ENCODE peak calls at places on chromosomes 5 and 9, in nine cellular contexts. F is heart left ventricle, D is tibial artery, N is gastrocnemius medialis, E is GM06990, G is fibroblast of lung, Q is spleen, H is stomach, W is keratinocyte. U is an unnamed sample. For H3K27me3, the result is how much of the 10 kb centered on the place peaks cover.

GRCh38 chr9:109317979-109318671 is 2.7 kb downstream of the EPB41L4B start:
- DNase-seq in F (no peak), D (no peak), N (no peak), E (no peak), G (peak), Q (no peak), H (no peak), W (no peak), U (no peak)

GRCh38 chr9:87198716-87199115 is 251.4 kb upstream of the GAS1 start:
- DNase-seq in F (no peak), D (no peak), N (no peak), E (no peak), G (peak), Q (no peak), H (no peak), W (no peak), U (no peak)

GRCh38 chr5:176779537-176779936 is 30.8 kb upstream of the UNC5A start:
- DNase-seq in F (no peak), D (no peak), N (no peak), E (no peak), G (no peak), Q (peak), H (no peak), W (no peak), U (no peak)

GRCh38 chr9:81076131-81076530 is 613.2 kb downstream of the TLE1 start:
- DNase-seq in F (no peak), D (no peak), N (no peak), E (no peak), G (no peak), Q (no peak), H (no peak), W (no peak), U (no peak)

GRCh38 chr5:141815796-141816180 is 62.4 kb downstream of the PCDH1 start:
- DNase-seq in F (no peak), D (no peak), N (no peak), E (no peak), G (no peak), Q (no peak), H (no peak), W (no peak), U (no peak)

GRCh38 chr9:137763271-137763955 is 114.2 kb upstream of the CACNA1B start:
- DNase-seq in F (no peak), D (no peak), N (no peak), E (no peak), G (no peak), Q (no peak), H (no peak), W (no peak), U (no peak)

GRCh38 chr9:35516481-35516880 is 26.6 kb downstream of the RUSC2 start:
- DNase-seq in F (no peak), D (no peak), N (no peak), E (no peak), G (peak), Q (no peak), H (no peak), W (no peak), U (peak)

GRCh38 chr5:173829826-173830225 is 58.3 kb upstream of the CPEB4 start:
- DNase-seq in F (no peak), D (no peak), N (no peak), E (peak), G (peak), Q (no peak), H (no peak), W (no peak), U (peak)

GRCh38 chr5:154993461-154993860 is 20.1 kb upstream of the KIF4B start:
- DNase-seq in F (no peak), D (no peak), N (no peak), E (no peak), G (no peak), Q (no peak), H (no peak), W (no peak), U (no peak)

GRCh38 chr5:37111426-37112382 is 137.5 kb downstream of the CPLANE1 start:
- DNase-seq in F (no peak), D (no peak), N (no peak), E (peak), G (peak), Q (no peak), H (no peak), W (no peak), U (no peak)

GRCh38 chr9:23380821-23381220 is 445.2 kb downstream of the ELAVL2 start:
- DNase-seq in F (no peak), D (no peak), N (no peak), E (no peak), G (no peak), Q (no peak), H (no peak), W (no peak), U (no peak)

GRCh38 chr5:82749453-82749852 is 327.7 kb downstream of the TMEM167A start:
- DNase-seq in F (no peak), D (no peak), N (no peak), E (no peak), G (peak), Q (no peak), H (no peak), W (no peak), U (no peak)

GRCh38 chr5:177426566-177427210 is at the start of gene GRK6:
- DNase-seq in F (peak), D (no peak), N (no peak), E (peak), G (no peak), Q (peak), H (peak), W (no peak), U (no peak)

GRCh38 chr9:127931092-127931881 is 710 bp upstream of the PIP5KL1 start:
- DNase-seq in F (no peak), D (no peak), N (no peak), E (no peak), G (peak), Q (no peak), H (no peak), W (no peak), U (no peak)

GRCh38 chr9:126440938-126441337 is 114.3 kb downstream of the MVB12B start:
- DNase-seq in F (no peak), D (no peak), N (no peak), E (no peak), G (peak), Q (no peak), H (no peak), W (no peak), U (no peak)

GRCh38 chr9:5832093-5832542 is 799 bp downstream of the ERMP1 start:
- DNase-seq in F (no peak), D (no peak), N (no peak), E (no peak), G (no peak), Q (no peak), H (no peak), W (no peak), U (no peak)

GRCh38 chr9:100598641-100599145 is 20.8 kb downstream of the CAVIN4 start:
- DNase-seq in F (peak), D (peak), N (peak), E (peak), G (peak), Q (peak), H (peak), W (no peak), U (no peak)

GRCh38 chr9:73153793-73154227 is 2.1 kb downstream of the ANXA1 start:
- DNase-seq in F (no peak), D (no peak), N (no peak), E (no peak), G (peak), Q (no peak), H (no peak), W (no peak), U (no peak)

GRCh38 chr5:174448662-174449061 is 275.7 kb upstream of the MSX2 start:
- DNase-seq in F (no peak), D (no peak), N (no peak), E (no peak), G (peak), Q (no peak), H (no peak), W (no peak), U (no peak)

GRCh38 chr9:79329861-79330260 is 241.9 kb upstream of the TLE4 start:
- DNase-seq in F (no peak), D (no peak), N (no peak), E (no peak), G (peak), Q (no peak), H (no peak), W (no peak), U (no peak)

GRCh38 chr5:159156426-159156835 is 52.9 kb downstream of the RNF145 start:
- DNase-seq in F (no peak), D (no peak), N (no peak), E (no peak), G (no peak), Q (no peak), H (no peak), W (no peak), U (no peak)

GRCh38 chr5:111782171-111782570 is 25.2 kb upstream of the NREP start:
- DNase-seq in F (no peak), D (no peak), N (no peak), E (no peak), G (peak), Q (no peak), H (no peak), W (peak), U (no peak)

GRCh38 chr5:25006734-25007133 is 362.0 kb upstream of the CDH10 start:
- DNase-seq in F (no peak), D (no peak), N (no peak), E (no peak), G (peak), Q (no peak), H (no peak), W (no peak), U (peak)

GRCh38 chr5:143413964-143414669 is 10.6 kb upstream of the NR3C1 start:
- DNase-seq in F (no peak), D (no peak), N (no peak), E (peak), G (no peak), Q (no peak), H (no peak), W (no peak), U (no peak)

GRCh38 chr5:133410335-133410828 is 202.0 kb downstream of the FSTL4 start:
- DNase-seq in F (peak), D (no peak), N (no peak), E (no peak), G (no peak), Q (no peak), H (no peak), W (no peak), U (no peak)
- H3K4me3 ChIP-seq in F (no peak), D (no peak), N (no peak), E (no peak), G (no peak), Q (no peak), H (no peak), W (no peak), U (no peak)

DNA sequence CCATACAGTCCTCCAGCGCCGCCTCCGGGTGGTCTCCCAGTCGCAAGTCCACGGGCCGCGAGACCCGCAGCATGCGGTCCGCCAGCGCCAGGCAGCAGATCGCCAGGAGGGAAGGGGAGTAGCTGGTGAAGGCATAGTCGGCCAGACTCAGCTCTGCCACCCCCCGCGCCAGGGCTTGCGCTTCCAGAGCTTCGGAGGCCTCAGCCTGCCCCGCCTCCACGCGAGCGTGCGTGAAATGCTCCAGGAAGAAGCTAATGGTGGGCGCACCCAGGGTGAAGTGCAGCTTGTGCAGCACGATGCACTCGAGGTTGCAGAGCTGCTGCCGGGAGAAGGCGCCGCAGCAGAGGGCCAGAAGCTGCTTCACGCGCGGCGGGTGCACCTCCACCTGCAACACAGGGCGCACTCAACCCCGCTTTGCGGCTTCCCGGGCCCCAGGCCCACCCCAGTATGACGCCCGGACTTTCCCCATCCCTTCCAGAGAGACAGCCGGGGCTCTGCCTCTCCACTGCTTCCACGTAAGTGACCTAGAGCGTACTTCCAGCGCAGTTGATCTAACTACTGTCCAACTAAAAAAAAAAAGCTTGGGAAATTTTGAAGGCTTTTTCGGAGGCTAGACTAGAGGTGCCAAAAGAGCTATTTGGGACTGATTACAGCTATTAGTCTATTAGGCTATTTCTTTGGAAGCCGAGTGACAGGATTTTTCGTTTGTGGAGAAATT is 1.8 kb downstream of the CCNO start:
- DNase-seq in F (no peak), D (no peak), N (no peak), E (peak), G (peak), Q (no peak), H (no peak), W (no peak), U (no peak)
- TF ChIP-seq CTCF in F (no peak), D (no peak), N (no peak), E (no peak), G (peak), Q (no peak), H (no peak), W (no peak), U (no peak)

GRCh38 chr5:93572101-93572772 is 8.8 kb downstream of the NR2F1-AS1 start:
- DNase-seq in F (no peak), D (no peak), N (no peak), E (peak), G (no peak), Q (no peak), H (no peak), W (no peak), U (no peak)
- H3K27me3 ChIP-seq in F (half or more), D (under half), N (half or more), E (under half), G (under half), Q (half or more), H (under half), W (half or more), U (under half)

GRCh38 chr5:2007437-2007905 is 124.7 kb upstream of the IRX4 start:
- DNase-seq in F (no peak), D (no peak), N (no peak), E (no peak), G (no peak), Q (no peak), H (no peak), W (no peak), U (no peak)
- H3K4me3 ChIP-seq in F (no peak), D (no peak), N (no peak), E (no peak), G (no peak), Q (no peak), H (no peak), W (no peak), U (no peak)

GRCh38 chr9:112332977-112333638 is at the start of gene PTBP3:
- DNase-seq in F (peak), D (peak), N (peak), E (peak), G (peak), Q (peak), H (peak), W (no peak), U (no peak)
- TF ChIP-seq CTCF in F (no peak), D (no peak), N (peak), E (no peak), G (no peak), Q (peak), H (no peak), W (no peak), U (no peak)

DNA sequence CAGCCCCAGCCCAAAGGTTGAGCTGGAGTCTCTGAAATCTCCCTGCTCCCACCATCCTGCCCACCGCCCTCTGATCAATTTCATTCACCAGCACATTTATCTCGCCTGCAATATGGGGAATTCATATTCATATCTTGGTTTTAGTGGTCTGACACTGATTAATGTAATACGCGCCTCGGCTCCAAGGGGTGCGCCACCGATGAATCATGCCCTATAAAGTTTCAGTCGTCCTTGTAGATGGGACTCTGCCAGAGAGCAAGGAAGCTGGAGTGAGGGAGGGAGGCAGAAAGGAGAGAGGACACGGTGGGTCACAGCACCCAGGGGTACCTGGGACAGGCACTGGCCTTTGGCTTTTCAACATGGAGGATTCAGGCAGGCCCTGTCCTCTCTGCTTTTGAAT is 8.9 kb downstream of the IRX1 start:
- DNase-seq in F (no peak), D (no peak), N (no peak), E (no peak), G (peak), Q (peak), H (no peak), W (no peak), U (no peak)
- H3K27me3 ChIP-seq in F (half or more), D (half or more), N (half or more), E (under half), G (under half), Q (under half), H (half or more), W (under half), U (half or more)

U was measured in kidney epithelial cell.